ENCODE peak calls at places on chromosomes 5 and 9, in four cellular contexts. One of them, this sample, is unnamed.
A peak's percentile ranks its signal among the peaks of the same experiment; 100 is the strongest.

GRCh38 chr5:36982146-36982545 is 105.6 kb downstream of the NIPBL start:
- DNase-seq in AG10803: peak; percentile 8
- DNase-seq in kidney: no peak
- DNase-seq in OCI-LY7: no peak
- DNase-seq in this sample: no peak

GRCh38 chr5:151718653-151719052 is 31.9 kb upstream of the SPARC start:
- DNase-seq in kidney: no peak
- DNase-seq in AG10803: peak; percentile 96
- DNase-seq in OCI-LY7: no peak
- DNase-seq in this sample: no peak

GRCh38 chr5:160235731-160236130 is 6.4 kb downstream of the FABP6 start:
- DNase-seq in OCI-LY7: no peak
- DNase-seq in AG10803: no peak
- DNase-seq in kidney: no peak
- DNase-seq in this sample: no peak

GRCh38 chr9:37575921-37576721 is at the start of gene FBXO10:
- DNase-seq in AG10803: peak; percentile 58
- DNase-seq in kidney: peak; percentile 89
- DNase-seq in OCI-LY7: peak; percentile 73
- DNase-seq in this sample: peak; percentile 92

GRCh38 chr9:82161876-82162275 is 173.3 kb downstream of the SPATA31D1 start:
- DNase-seq in kidney: no peak
- DNase-seq in AG10803: no peak
- DNase-seq in OCI-LY7: no peak
- DNase-seq in this sample: no peak

GRCh38 chr5:103293719-103294118 is 35.2 kb downstream of the MACIR start:
- DNase-seq in AG10803: peak; percentile 13
- DNase-seq in kidney: no peak
- DNase-seq in OCI-LY7: no peak
- DNase-seq in this sample: no peak

GRCh38 chr9:86342269-86342668 is 11.9 kb downstream of the TUT7 start:
- DNase-seq in OCI-LY7: no peak
- DNase-seq in AG10803: no peak
- DNase-seq in kidney: no peak
- DNase-seq in this sample: no peak

GRCh38 chr5:88724201-88724600 is 158.8 kb downstream of the MEF2C start:
- DNase-seq in kidney: no peak
- DNase-seq in OCI-LY7: no peak
- DNase-seq in AG10803: no peak
- DNase-seq in this sample: no peak

GRCh38 chr9:136289651-136290507 is 14.0 kb downstream of the CCDC187 start:
- DNase-seq in OCI-LY7: peak; percentile 41
- DNase-seq in AG10803: no peak
- DNase-seq in kidney: peak; percentile 52
- DNase-seq in this sample: no peak

GRCh38 chr5:168969341-168969863 is 331.5 kb downstream of the SLIT3 start:
- DNase-seq in kidney: no peak
- DNase-seq in AG10803: no peak
- DNase-seq in OCI-LY7: no peak
- DNase-seq in this sample: no peak

GRCh38 chr5:119279093-119279492 is 76.7 kb upstream of the TNFAIP8 start:
- DNase-seq in OCI-LY7: no peak
- DNase-seq in AG10803: no peak
- DNase-seq in kidney: no peak
- DNase-seq in this sample: no peak

GRCh38 chr9:133433351-133433843 is 11.2 kb downstream of the ADAMTS13 start:
- DNase-seq in AG10803: no peak
- DNase-seq in OCI-LY7: no peak
- DNase-seq in kidney: no peak
- DNase-seq in this sample: no peak

GRCh38 chr9:32264171-32264862 is 120.1 kb upstream of the ACO1 start:
- DNase-seq in kidney: no peak
- DNase-seq in OCI-LY7: peak; percentile 1
- DNase-seq in AG10803: no peak
- DNase-seq in this sample: no peak

GRCh38 chr5:115735108-115735998 is 81.1 kb downstream of the CDO1 start:
- DNase-seq in AG10803: no peak
- DNase-seq in OCI-LY7: no peak
- DNase-seq in kidney: no peak
- DNase-seq in this sample: peak; percentile 22

GRCh38 chr5:56247596-56247995 is 14.5 kb upstream of the ANKRD55 start:
- DNase-seq in OCI-LY7: no peak
- DNase-seq in kidney: no peak
- DNase-seq in AG10803: peak; percentile 64
- DNase-seq in this sample: no peak

GRCh38 chr9:120877276-120878034 is 467 bp upstream of the PHF19 start:
- DNase-seq in OCI-LY7: peak; percentile 90
- DNase-seq in AG10803: peak; percentile 44
- DNase-seq in kidney: peak; percentile 87
- DNase-seq in this sample: peak; percentile 69

GRCh38 chr5:345404-346195 is 24.1 kb downstream of the AHRR start:
- DNase-seq in AG10803: peak; percentile 44
- DNase-seq in kidney: no peak
- DNase-seq in OCI-LY7: no peak
- DNase-seq in this sample: no peak

GRCh38 chr5:30413540-30413939 is 779.9 kb upstream of the CDH6 start:
- DNase-seq in AG10803: no peak
- DNase-seq in OCI-LY7: no peak
- DNase-seq in kidney: no peak
- DNase-seq in this sample: no peak
- TF ChIP-seq CTCF in AG10803: no peak
- TF ChIP-seq CTCF in OCI-LY7: no peak
- TF ChIP-seq CTCF in kidney: no peak
- TF ChIP-seq CTCF in this sample: no peak

DNA sequence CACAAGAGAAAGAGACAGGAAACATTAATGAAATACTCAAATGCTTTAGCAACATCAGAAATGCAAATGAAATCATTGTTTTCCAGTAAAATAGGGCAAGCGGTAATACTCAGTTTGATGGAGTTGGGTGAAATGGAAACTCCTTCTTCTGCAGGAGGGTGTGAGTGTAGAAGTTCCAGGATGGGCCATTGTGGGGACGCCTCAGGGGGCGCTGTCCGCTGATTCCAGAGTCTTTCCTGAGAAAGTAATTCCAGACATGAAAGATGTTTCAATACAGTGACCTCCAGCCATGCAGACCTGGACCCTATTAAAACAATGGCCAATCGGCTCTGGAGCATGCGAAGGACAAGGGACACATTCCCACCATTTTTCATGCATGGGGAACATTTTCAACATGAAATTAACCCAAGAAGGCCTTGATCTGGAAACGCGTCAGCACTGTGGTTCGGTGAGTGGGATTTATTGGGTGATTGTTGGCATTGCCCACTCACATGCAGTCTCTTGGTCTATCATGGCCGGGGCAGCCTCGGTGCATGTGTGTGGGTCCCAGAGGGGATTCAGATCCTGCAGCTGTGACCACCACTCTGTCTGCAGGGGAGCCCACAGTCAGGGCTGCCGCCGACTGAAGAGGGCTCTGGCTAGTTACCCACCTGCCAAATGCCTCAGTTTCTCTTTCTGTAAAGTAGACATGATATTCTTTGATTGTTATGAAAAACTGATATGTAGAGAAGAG is 132.6 kb upstream of the IRX4 start:
- DNase-seq in OCI-LY7: no peak
- DNase-seq in kidney: no peak
- DNase-seq in AG10803: no peak
- DNase-seq in this sample: no peak
- TF ChIP-seq CTCF in OCI-LY7: peak; percentile 15
- TF ChIP-seq CTCF in kidney: no peak
- TF ChIP-seq CTCF in AG10803: no peak
- TF ChIP-seq CTCF in this sample: no peak

GRCh38 chr5:4295663-4296339 is 700.2 kb downstream of the IRX1 start:
- DNase-seq in OCI-LY7: no peak
- DNase-seq in kidney: no peak
- DNase-seq in AG10803: no peak
- DNase-seq in this sample: peak; percentile 63
- TF ChIP-seq CTCF in OCI-LY7: peak; percentile 66
- TF ChIP-seq CTCF in kidney: peak; percentile 22
- TF ChIP-seq CTCF in AG10803: peak; percentile 16
- TF ChIP-seq CTCF in this sample: peak; percentile 86

GRCh38 chr5:165029471-165029870 is 1524.1 kb downstream of the MAT2B start:
- DNase-seq in OCI-LY7: peak; percentile 1
- DNase-seq in AG10803: no peak
- DNase-seq in kidney: no peak
- DNase-seq in this sample: no peak
- TF ChIP-seq CTCF in OCI-LY7: no peak
- TF ChIP-seq CTCF in AG10803: no peak
- TF ChIP-seq CTCF in kidney: no peak
- TF ChIP-seq CTCF in this sample: peak; percentile 16

GRCh38 chr9:122217640-122218039 is 11.1 kb downstream of the LHX6 start:
- DNase-seq in OCI-LY7: no peak
- DNase-seq in kidney: no peak
- DNase-seq in AG10803: no peak
- DNase-seq in this sample: no peak
- TF ChIP-seq CTCF in OCI-LY7: no peak
- TF ChIP-seq CTCF in kidney: no peak
- TF ChIP-seq CTCF in AG10803: no peak
- TF ChIP-seq CTCF in this sample: no peak

DNA sequence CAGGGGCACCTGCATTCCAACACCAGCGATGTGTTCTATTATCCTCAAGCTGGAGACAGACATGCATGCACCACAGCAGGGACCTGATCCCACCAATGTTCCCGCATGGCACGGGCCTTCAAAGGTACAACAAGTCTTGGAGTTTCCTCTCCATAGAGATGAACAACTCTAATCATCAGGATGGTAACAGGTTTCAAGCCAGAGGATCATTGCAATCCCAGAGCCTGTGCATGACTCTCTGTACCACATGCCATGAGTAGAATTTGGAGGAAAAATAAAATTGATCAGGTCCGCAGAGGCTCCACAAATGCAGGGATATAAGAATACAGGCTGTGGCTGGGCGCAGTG is 45.8 kb upstream of the RNF130 start:
- DNase-seq in OCI-LY7: no peak
- DNase-seq in kidney: peak; percentile 30
- DNase-seq in AG10803: no peak
- DNase-seq in this sample: no peak
- TF ChIP-seq CTCF in OCI-LY7: no peak
- TF ChIP-seq CTCF in kidney: no peak
- TF ChIP-seq CTCF in AG10803: no peak
- TF ChIP-seq CTCF in this sample: no peak

GRCh38 chr5:139275536-139276297 is 17.8 kb upstream of the MATR3 start:
- DNase-seq in kidney: no peak
- DNase-seq in AG10803: no peak
- DNase-seq in OCI-LY7: peak; percentile 63
- DNase-seq in this sample: no peak

GRCh38 chr5:139271201-139272027 is 22.1 kb upstream of the MATR3 start:
- DNase-seq in AG10803: peak; percentile 84
- DNase-seq in OCI-LY7: no peak
- DNase-seq in kidney: no peak
- DNase-seq in this sample: no peak

GRCh38 chr5:139272471-139273321 is 20.8 kb upstream of the MATR3 start:
- DNase-seq in kidney: no peak
- DNase-seq in OCI-LY7: peak; percentile 35
- DNase-seq in AG10803: peak; percentile 59
- DNase-seq in this sample: no peak

GRCh38 chr5:139273322-139273571 is 20.3 kb upstream of the MATR3 start:
- DNase-seq in AG10803: no peak
- DNase-seq in OCI-LY7: no peak
- DNase-seq in kidney: no peak
- DNase-seq in this sample: peak; percentile 39

DNA sequence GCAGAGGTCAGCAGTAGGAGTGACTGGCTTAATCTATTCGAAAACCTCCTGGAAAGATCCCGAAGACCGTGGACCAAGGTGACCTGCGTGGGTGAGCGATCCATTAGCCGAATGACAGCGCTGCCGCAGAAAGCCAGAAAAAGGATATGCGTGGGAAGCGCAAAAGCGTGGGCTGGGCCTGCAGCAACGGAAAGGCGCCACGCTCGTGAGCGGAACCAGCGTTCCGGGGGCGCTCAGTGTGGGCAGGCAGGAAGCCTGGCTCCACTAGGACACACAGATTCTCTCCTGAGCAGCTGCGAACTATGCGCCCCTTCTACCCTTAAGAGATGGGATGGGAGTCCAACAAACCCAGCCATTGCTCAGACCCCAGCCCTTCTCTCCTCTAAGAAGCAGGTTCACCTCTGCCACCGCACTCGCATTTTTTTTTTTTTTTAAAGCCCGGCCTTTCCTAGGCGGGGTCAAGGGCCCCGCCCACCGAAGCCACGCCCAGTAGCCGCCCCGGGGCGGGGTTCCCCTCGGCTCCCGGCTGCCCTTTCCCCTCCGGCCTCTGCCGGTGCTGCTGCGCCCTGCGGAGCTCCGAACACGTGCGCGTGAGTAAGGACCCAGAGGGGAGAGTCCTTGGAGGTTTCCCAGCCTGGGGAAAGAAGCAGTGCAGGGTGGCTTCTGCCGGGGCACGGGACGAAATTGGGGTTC is 19.8 kb upstream of the MATR3 start:
- DNase-seq in AG10803: peak; percentile 76
- DNase-seq in kidney: peak; percentile 96
- DNase-seq in OCI-LY7: peak; percentile 92
- DNase-seq in this sample: peak; percentile 90
- TF ChIP-seq CTCF in AG10803: no peak
- TF ChIP-seq CTCF in kidney: no peak
- TF ChIP-seq CTCF in OCI-LY7: peak; percentile 29
- TF ChIP-seq CTCF in this sample: no peak

GRCh38 chr5:140339636-140340035 is 6.8 kb downstream of the HBEGF start:
- DNase-seq in OCI-LY7: no peak
- DNase-seq in kidney: no peak
- DNase-seq in AG10803: no peak
- DNase-seq in this sample: no peak

GRCh38 chr5:140340605-140341004 is 5.8 kb downstream of the HBEGF start:
- DNase-seq in kidney: no peak
- DNase-seq in OCI-LY7: no peak
- DNase-seq in AG10803: no peak
- DNase-seq in this sample: no peak

GRCh38 chr5:140342287-140342686 is 4.1 kb downstream of the HBEGF start:
- DNase-seq in AG10803: no peak
- DNase-seq in kidney: no peak
- DNase-seq in OCI-LY7: peak; percentile 78
- DNase-seq in this sample: no peak

GRCh38 chr5:140342896-140343295 is 3.5 kb downstream of the HBEGF start:
- DNase-seq in AG10803: no peak
- DNase-seq in OCI-LY7: peak; percentile 34
- DNase-seq in kidney: no peak
- DNase-seq in this sample: no peak

GRCh38 chr5:140341591-140341990 is 4.8 kb downstream of the HBEGF start:
- DNase-seq in kidney: no peak
- DNase-seq in AG10803: no peak
- DNase-seq in OCI-LY7: no peak
- DNase-seq in this sample: no peak
- TF ChIP-seq CTCF in kidney: no peak
- TF ChIP-seq CTCF in AG10803: no peak
- TF ChIP-seq CTCF in OCI-LY7: no peak
- TF ChIP-seq CTCF in this sample: no peak